ENCODE peak calls at places on chromosomes 13 and 19, in seven cellular contexts. D, K, V, L, G, C and E are unnamed samples.

GRCh38 chr19:35144600-35145436 is 1.8 kb downstream of the FXYD7 start:
- DNase-seq in D (no peak), K (no peak), V (peak), L (peak), G (no peak), C (peak), E (no peak)

GRCh38 chr13:62302341-62302740 is 886.7 kb upstream of the PCDH20 start:
- DNase-seq in D (no peak), K (no peak), V (no peak), L (no peak), G (no peak), C (no peak), E (no peak)

GRCh38 chr13:32045963-32046785 is 14.6 kb downstream of the FRY start:
- DNase-seq in D (peak), K (no peak), V (no peak), L (no peak), G (peak), C (no peak), E (no peak)

GRCh38 chr19:54188224-54188871 is 1.0 kb downstream of the MBOAT7 start:
- DNase-seq in D (no peak), K (peak), V (peak), L (no peak), G (peak), C (no peak), E (no peak)

GRCh38 chr13:40576369-40576768 is 90.1 kb downstream of the FOXO1 start:
- DNase-seq in D (no peak), K (no peak), V (no peak), L (no peak), G (no peak), C (no peak), E (peak)

GRCh38 chr13:40653558-40654318 is 12.7 kb downstream of the FOXO1 start:
- DNase-seq in D (no peak), K (no peak), V (no peak), L (no peak), G (peak), C (no peak), E (no peak)

GRCh38 chr19:3880471-3881271 is at the start of gene ATCAY:
- DNase-seq in D (no peak), K (no peak), V (no peak), L (no peak), G (peak), C (no peak), E (no peak)

GRCh38 chr19:49844138-49844740 is 6.7 kb upstream of the PTOV1 start:
- DNase-seq in D (no peak), K (no peak), V (no peak), L (no peak), G (no peak), C (no peak), E (no peak)

GRCh38 chr13:40777166-40777956 is 6.4 kb upstream of the MRPS31 start:
- DNase-seq in D (no peak), K (no peak), V (peak), L (no peak), G (peak), C (peak), E (peak)

GRCh38 chr13:58025821-58026220 is 394.3 kb downstream of the PCDH17 start:
- DNase-seq in D (no peak), K (no peak), V (no peak), L (no peak), G (no peak), C (no peak), E (no peak)

GRCh38 chr19:41325947-41326706 is 16.2 kb downstream of the CCDC97 start:
- DNase-seq in D (no peak), K (no peak), V (no peak), L (no peak), G (peak), C (peak), E (peak)

GRCh38 chr13:54449922-54450321 is 1421.3 kb downstream of the OLFM4 start:
- DNase-seq in D (no peak), K (no peak), V (no peak), L (no peak), G (no peak), C (no peak), E (no peak)

GRCh38 chr13:87331178-87331577 is 340.0 kb upstream of the SLITRK5 start:
- DNase-seq in D (no peak), K (no peak), V (no peak), L (peak), G (no peak), C (no peak), E (no peak)

GRCh38 chr19:5961969-5962945 is 15.7 kb downstream of the RANBP3 start:
- DNase-seq in D (no peak), K (peak), V (peak), L (no peak), G (peak), C (peak), E (peak)

GRCh38 chr13:29474991-29475390 is 120.5 kb downstream of the SLC7A1 start:
- DNase-seq in D (no peak), K (no peak), V (no peak), L (no peak), G (peak), C (no peak), E (no peak)

GRCh38 chr13:52061587-52061986 is 37.1 kb downstream of the UTP14C start:
- DNase-seq in D (no peak), K (no peak), V (no peak), L (no peak), G (peak), C (no peak), E (no peak)

GRCh38 chr13:34847751-34848150 is 94.3 kb upstream of the NBEA start:
- DNase-seq in D (no peak), K (no peak), V (no peak), L (no peak), G (no peak), C (no peak), E (no peak)

GRCh38 chr19:12834418-12834943 is at the start of gene RTBDN:
- DNase-seq in D (no peak), K (no peak), V (no peak), L (no peak), G (no peak), C (no peak), E (no peak)

GRCh38 chr13:40401911-40402776 is 264.3 kb downstream of the FOXO1 start:
- DNase-seq in D (peak), K (no peak), V (no peak), L (peak), G (peak), C (peak), E (peak)

GRCh38 chr13:100707818-100708740 is 33.5 kb upstream of the TMTC4 start:
- DNase-seq in D (no peak), K (no peak), V (no peak), L (no peak), G (no peak), C (no peak), E (no peak)

GRCh38 chr19:38409631-38410133 is 6.8 kb downstream of the FAM98C start:
- DNase-seq in D (no peak), K (no peak), V (no peak), L (no peak), G (peak), C (no peak), E (no peak)

GRCh38 chr13:19782049-19782726 is 557 bp downstream of the PSPC1 start:
- DNase-seq in D (no peak), K (peak), V (peak), L (peak), G (peak), C (peak), E (peak)

GRCh38 chr13:99425485-99426341 is 75.6 kb upstream of the TM9SF2 start:
- DNase-seq in D (no peak), K (no peak), V (peak), L (no peak), G (no peak), C (peak), E (peak)

GRCh38 chr13:105370011-105370645 is 1165.3 kb downstream of the EFNB2 start:
- DNase-seq in D (no peak), K (no peak), V (no peak), L (no peak), G (peak), C (no peak), E (no peak)

GRCh38 chr13:98144501-98145350 is 1.8 kb downstream of the FARP1 start:
- DNase-seq in D (peak), K (no peak), V (no peak), L (peak), G (peak), C (no peak), E (no peak)

GRCh38 chr13:29859971-29860370 is 9.6 kb upstream of the UBL3 start:
- DNase-seq in D (no peak), K (no peak), V (no peak), L (no peak), G (peak), C (no peak), E (no peak)

GRCh38 chr13:25584975-25585374 is 213.2 kb downstream of the ATP8A2 start:
- DNase-seq in D (no peak), K (no peak), V (no peak), L (no peak), G (no peak), C (no peak), E (no peak)

GRCh38 chr19:7888145-7888825 is at the start of gene LRRC8E:
- DNase-seq in D (no peak), K (no peak), V (no peak), L (peak), G (peak), C (no peak), E (no peak)

GRCh38 chr13:43730642-43731041 is 56.1 kb downstream of the ENOX1 start:
- DNase-seq in D (no peak), K (no peak), V (no peak), L (no peak), G (peak), C (no peak), E (no peak)

GRCh38 chr13:113547248-113547971 is 37.1 kb upstream of the TFDP1 start:
- DNase-seq in D (no peak), K (no peak), V (no peak), L (peak), G (peak), C (no peak), E (no peak)